ENCODE peak calls at places on chromosomes 13 and 19, in nine cellular contexts. K, B, P, J, G, L, Y, I and A are unnamed samples.

GRCh38 chr19:55098716-55099556 is 18.5 kb downstream of the PPP1R12C start:
- DNase-seq in K (no peak), B (no peak), P (no peak), J (no peak), G (no peak), L (no peak), Y (no peak), I (no peak), A (no peak)

GRCh38 chr13:75186384-75186783 is 295.6 kb downstream of the TBC1D4 start:
- DNase-seq in K (no peak), B (no peak), P (no peak), J (no peak), G (no peak), L (no peak), Y (no peak), I (no peak), A (no peak)

GRCh38 chr13:95588721-95589120 is 36.2 kb downstream of the CLDN10 start:
- DNase-seq in K (no peak), B (no peak), P (no peak), J (no peak), G (peak; percentile 63), L (no peak), Y (no peak), I (no peak), A (no peak)

GRCh38 chr19:28472843-28473242 is 740.1 kb downstream of the UQCRFS1 start:
- DNase-seq in K (no peak), B (no peak), P (no peak), J (no peak), G (no peak), L (no peak), Y (no peak), I (no peak), A (no peak)

GRCh38 chr13:41682001-41682400 is 224.7 kb downstream of the RGCC start:
- DNase-seq in K (no peak), B (no peak), P (no peak), J (no peak), G (no peak), L (no peak), Y (no peak), I (no peak), A (no peak)

GRCh38 chr19:46692918-46693722 is 23.8 kb downstream of the PRKD2 start:
- DNase-seq in K (no peak), B (no peak), P (no peak), J (no peak), G (peak; percentile 25), L (no peak), Y (no peak), I (no peak), A (peak; percentile 5)

GRCh38 chr19:6677924-6678689 is 8.1 kb upstream of the TNFSF14 start:
- DNase-seq in K (no peak), B (no peak), P (no peak), J (no peak), G (no peak), L (peak; percentile 75), Y (no peak), I (no peak), A (no peak)

GRCh38 chr13:49539746-49540145 is 44.0 kb downstream of the PHF11 start:
- DNase-seq in K (peak; percentile 58), B (no peak), P (no peak), J (no peak), G (no peak), L (no peak), Y (no peak), I (no peak), A (no peak)

GRCh38 chr19:18225702-18226468 is at the start of gene PDE4C:
- DNase-seq in K (no peak), B (no peak), P (no peak), J (no peak), G (no peak), L (peak; percentile 43), Y (no peak), I (no peak), A (no peak)

GRCh38 chr19:45973564-45974338 is at the start of gene NOVA2:
- DNase-seq in K (peak; percentile 57), B (no peak), P (peak; percentile 83), J (peak; percentile 91), G (peak; percentile 28), L (peak; percentile 99), Y (no peak), I (no peak), A (peak; percentile 80)

GRCh38 chr13:26629260-26629659 is 71.8 kb downstream of the WASF3 start:
- DNase-seq in K (peak; percentile 1), B (no peak), P (no peak), J (peak; percentile 65), G (no peak), L (no peak), Y (no peak), I (no peak), A (no peak)

GRCh38 chr13:59562924-59563323 is 600.8 kb downstream of the DIAPH3 start:
- DNase-seq in K (no peak), B (no peak), P (no peak), J (no peak), G (no peak), L (no peak), Y (no peak), I (no peak), A (no peak)

GRCh38 chr19:57123882-57124281 is 4.1 kb downstream of the USP29 start:
- DNase-seq in K (no peak), B (no peak), P (no peak), J (no peak), G (no peak), L (no peak), Y (no peak), I (no peak), A (no peak)

GRCh38 chr13:97246596-97246995 is 24.5 kb downstream of the MBNL2 start:
- DNase-seq in K (no peak), B (no peak), P (no peak), J (no peak), G (no peak), L (no peak), Y (no peak), I (no peak), A (no peak)

GRCh38 chr13:78881054-78881453 is 222.1 kb upstream of the OBI1 start:
- DNase-seq in K (no peak), B (no peak), P (no peak), J (no peak), G (no peak), L (no peak), Y (no peak), I (no peak), A (no peak)

GRCh38 chr13:73740681-73741080 is 393.5 kb downstream of the KLF12 start:
- DNase-seq in K (no peak), B (no peak), P (no peak), J (no peak), G (no peak), L (no peak), Y (no peak), I (no peak), A (no peak)

GRCh38 chr19:43675269-43675879 is 5.4 kb upstream of the PLAUR start:
- DNase-seq in K (no peak), B (no peak), P (no peak), J (no peak), G (peak; percentile 98), L (no peak), Y (no peak), I (no peak), A (peak; percentile 48)

GRCh38 chr19:45972081-45972943 is 1.4 kb downstream of the NOVA2 start:
- DNase-seq in K (no peak), B (no peak), P (no peak), J (peak; percentile 31), G (no peak), L (no peak), Y (no peak), I (no peak), A (no peak)

GRCh38 chr13:39123578-39123977 is 85.3 kb downstream of the NHLRC3 start:
- DNase-seq in K (no peak), B (no peak), P (no peak), J (no peak), G (no peak), L (no peak), Y (no peak), I (no peak), A (no peak)

GRCh38 chr19:318509-318774 is 26.2 kb downstream of the MIER2 start:
- DNase-seq in K (no peak), B (no peak), P (no peak), J (no peak), G (no peak), L (no peak), Y (no peak), I (no peak), A (no peak)
- TF ChIP-seq CTCF in K (no peak), B (no peak), P (no peak), J (no peak), G (no peak), L (no peak), Y (no peak), I (no peak), A (no peak)

GRCh38 chr19:1262687-1263123 is 6.4 kb upstream of the CIRBP start:
- DNase-seq in K (peak; percentile 32), B (no peak), P (no peak), J (no peak), G (no peak), L (no peak), Y (no peak), I (no peak), A (no peak)

GRCh38 chr19:1261863-1262686 is 7.1 kb upstream of the CIRBP start:
- DNase-seq in K (no peak), B (no peak), P (no peak), J (no peak), G (peak; percentile 90), L (no peak), Y (no peak), I (peak; percentile 92), A (peak; percentile 35)

GRCh38 chr19:1260749-1261511 is 8.2 kb upstream of the CIRBP start:
- DNase-seq in K (peak; percentile 99), B (peak; percentile 74), P (peak; percentile 93), J (peak; percentile 95), G (peak; percentile 96), L (peak; percentile 98), Y (peak; percentile 95), I (peak; percentile 97), A (peak; percentile 99)

GRCh38 chr19:1259873-1260748 is 9.0 kb upstream of the CIRBP start:
- DNase-seq in K (peak; percentile 64), B (no peak), P (no peak), J (no peak), G (peak; percentile 68), L (no peak), Y (no peak), I (peak; percentile 82), A (peak; percentile 56)

GRCh38 chr19:1261512-1261862 is 7.6 kb upstream of the CIRBP start:
- DNase-seq in K (peak; percentile 74), B (no peak), P (no peak), J (no peak), G (no peak), L (peak; percentile 45), Y (no peak), I (no peak), A (no peak)
- TF ChIP-seq CTCF in K (peak; percentile 68), B (no peak), P (peak; percentile 26), J (peak; percentile 25), G (peak; percentile 10), L (no peak), Y (no peak), I (no peak), A (no peak)

GRCh38 chr13:43797869-43798268 is 11.1 kb upstream of the ENOX1 start:
- DNase-seq in K (no peak), B (no peak), P (no peak), J (no peak), G (no peak), L (no peak), Y (no peak), I (no peak), A (no peak)
- TF ChIP-seq CTCF in K (no peak), B (no peak), P (no peak), J (no peak), G (no peak), L (no peak), Y (no peak), I (no peak), A (no peak)

GRCh38 chr13:52599853-52600603 is 42.2 kb upstream of the HNRNPA1L2 start:
- DNase-seq in K (peak; percentile 10), B (no peak), P (no peak), J (peak; percentile 34), G (peak; percentile 44), L (peak; percentile 69), Y (no peak), I (peak; percentile 78), A (peak; percentile 76)
- TF ChIP-seq CTCF in K (no peak), B (no peak), P (no peak), J (no peak), G (no peak), L (no peak), Y (no peak), I (no peak), A (no peak)